ENCODE peak calls at places on chromosomes 13 and 19, in nine cellular contexts. D is lower lobe of right lung; R is activated CD4-positive, alpha-beta memory T cell treated with anti-CD3 and anti-CD28 coated beads, Interleukin-2, amount 10 ng/mL, durations not matched to agents 7 days and 5 days; L is CMK; H is stimulated activated CD4-positive, alpha-beta T cell treated with anti-CD3 and anti-CD28 coated beads, Interleukin-4, amount 100 ng/mL, for 48 hours; S is nucleus accumbens; A is NCI-H2227 treated with DMSO at 0.1 percent for 48 hours; Z is hepatocyte; T is midbrain. N is an unnamed sample.

GRCh38 chr13:40245567-40245966 is 420.9 kb downstream of the FOXO1 start:
- DNase-seq in D (no peak), R (no peak), L (no peak), H (no peak), S (no peak), A (no peak), Z (no peak), T (no peak), N (no peak)

GRCh38 chr19:30593975-30594925 is 222.1 kb downstream of the ZNF536 start:
- DNase-seq in D (no peak), R (no peak), L (no peak), H (no peak), S (no peak), A (no peak), Z (no peak), T (no peak), N (no peak)

GRCh38 chr19:50300814-50301606 is 28.2 kb downstream of the KCNC3 start:
- DNase-seq in D (no peak), R (no peak), L (no peak), H (no peak), S (no peak), A (no peak), Z (no peak), T (no peak), N (peak)

GRCh38 chr13:92232880-92233279 is 834.5 kb downstream of the GPC5 start:
- DNase-seq in D (no peak), R (no peak), L (no peak), H (no peak), S (no peak), A (no peak), Z (peak), T (no peak), N (no peak)

GRCh38 chr19:5585461-5586299 is 17.9 kb upstream of the TINCR start:
- DNase-seq in D (no peak), R (peak), L (peak), H (peak), S (no peak), A (no peak), Z (no peak), T (peak), N (peak)

GRCh38 chr13:100875392-100876043 is 200.9 kb upstream of the TMTC4 start:
- DNase-seq in D (no peak), R (no peak), L (no peak), H (no peak), S (no peak), A (no peak), Z (no peak), T (no peak), N (no peak)

GRCh38 chr19:3392480-3392879 is 26.1 kb downstream of the NFIC start:
- DNase-seq in D (no peak), R (no peak), L (no peak), H (no peak), S (no peak), A (no peak), Z (no peak), T (no peak), N (no peak)

GRCh38 chr13:30818323-30818960 is 83.1 kb downstream of the ALOX5AP start:
- DNase-seq in D (no peak), R (no peak), L (no peak), H (no peak), S (no peak), A (no peak), Z (peak), T (no peak), N (no peak)

GRCh38 chr13:79492313-79492798 is 11.4 kb downstream of the NDFIP2 start:
- DNase-seq in D (no peak), R (no peak), L (no peak), H (peak), S (no peak), A (no peak), Z (no peak), T (no peak), N (no peak)

GRCh38 chr19:14061081-14061749 is 661 bp downstream of the PALM3 start:
- DNase-seq in D (no peak), R (no peak), L (no peak), H (no peak), S (no peak), A (no peak), Z (peak), T (no peak), N (no peak)

GRCh38 chr13:66803759-66804456 is 426.2 kb downstream of the PCDH9 start:
- DNase-seq in D (no peak), R (no peak), L (no peak), H (no peak), S (no peak), A (peak), Z (no peak), T (no peak), N (peak)

GRCh38 chr19:43707158-43707712 is 8.6 kb upstream of the IRGC start:
- DNase-seq in D (no peak), R (no peak), L (no peak), H (no peak), S (no peak), A (no peak), Z (no peak), T (no peak), N (no peak)

GRCh38 chr19:42132851-42133528 is 744 bp upstream of the POU2F2 start:
- DNase-seq in D (peak), R (peak), L (peak), H (peak), S (peak), A (peak), Z (peak), T (peak), N (peak)